ENCODE peak calls at places on chromosomes 1 and 21, in ten cellular contexts. I is stimulated activated CD8-positive, alpha-beta memory T cell treated with anti-CD3 and anti-CD28 coated beads, Interleukin-2, amount 100 ng/mL, for 1 hour; H is activated CD8-positive, alpha-beta memory T cell treated with anti-CD3 and anti-CD28 coated beads for 1 hour; Z is neuronal stem cell; U is brain microvascular endothelial cell; G is ovary; Q is HT1080; P is HCT116; X is heart right ventricle; L is left colon. N is an unnamed sample.

GRCh38 chr1:79744746-79745145 is 738.2 kb upstream of the ADGRL4 start:
- DNase-seq in I (no peak), H (no peak), Z (no peak), U (no peak), G (no peak), Q (no peak), P (no peak), X (no peak), L (no peak), N (no peak)

GRCh38 chr1:74388855-74389254 is 123.6 kb downstream of the LRRC53 start:
- DNase-seq in I (no peak), H (no peak), Z (no peak), U (no peak), G (no peak), Q (no peak), P (no peak), X (no peak), L (no peak), N (no peak)

GRCh38 chr1:20153000-20153418 is 13.9 kb downstream of the PLA2G2F start:
- DNase-seq in I (no peak), H (no peak), Z (no peak), U (no peak), G (no peak), Q (no peak), P (no peak), X (peak), L (peak), N (no peak)

GRCh38 chr1:39795651-39796050 is 7.0 kb upstream of the BMP8B start:
- DNase-seq in I (no peak), H (no peak), Z (no peak), U (no peak), G (no peak), Q (no peak), P (no peak), X (no peak), L (no peak), N (no peak)

GRCh38 chr1:29664711-29665110 is 428.4 kb downstream of the PTPRU start:
- DNase-seq in I (no peak), H (no peak), Z (no peak), U (no peak), G (no peak), Q (no peak), P (no peak), X (no peak), L (no peak), N (no peak)

GRCh38 chr1:217569021-217569420 is 61.9 kb downstream of the GPATCH2 start:
- DNase-seq in I (no peak), H (no peak), Z (no peak), U (no peak), G (no peak), Q (no peak), P (no peak), X (no peak), L (no peak), N (no peak)

GRCh38 chr21:36422279-36423098 is 37.3 kb downstream of the CHAF1B start:
- DNase-seq in I (no peak), H (no peak), Z (peak), U (peak), G (no peak), Q (peak), P (peak), X (peak), L (peak), N (no peak)

GRCh38 chr1:77370588-77371306 is 88.9 kb downstream of the AK5 start:
- DNase-seq in I (no peak), H (no peak), Z (no peak), U (peak), G (no peak), Q (peak), P (no peak), X (no peak), L (no peak), N (no peak)

GRCh38 chr1:82388679-82389078 is 587.9 kb downstream of the ADGRL2 start:
- DNase-seq in I (no peak), H (no peak), Z (no peak), U (peak), G (no peak), Q (peak), P (no peak), X (no peak), L (no peak), N (no peak)

GRCh38 chr1:43274125-43274803 is 4.5 kb downstream of the TMEM125 start:
- DNase-seq in I (no peak), H (no peak), Z (no peak), U (peak), G (peak), Q (peak), P (no peak), X (peak), L (no peak), N (no peak)

GRCh38 chr1:78651247-78651646 is 1.6 kb downstream of the IFI44 start:
- DNase-seq in I (no peak), H (no peak), Z (no peak), U (peak), G (no peak), Q (no peak), P (no peak), X (no peak), L (no peak), N (no peak)

GRCh38 chr1:49556676-49557234 is 467.0 kb downstream of the AGBL4 start:
- DNase-seq in I (no peak), H (no peak), Z (no peak), U (no peak), G (no peak), Q (no peak), P (no peak), X (no peak), L (no peak), N (no peak)

GRCh38 chr1:225004396-225004795 is 74.9 kb downstream of the DNAH14 start:
- DNase-seq in I (no peak), H (no peak), Z (no peak), U (no peak), G (no peak), Q (no peak), P (no peak), X (no peak), L (no peak), N (no peak)

GRCh38 chr1:1371741-1372711 is 3.0 kb downstream of the AURKAIP1 start:
- DNase-seq in I (peak), H (peak), Z (no peak), U (no peak), G (peak), Q (peak), P (no peak), X (no peak), L (peak), N (no peak)

GRCh38 chr21:29676395-29676794 is 263.4 kb downstream of the GRIK1 start:
- DNase-seq in I (no peak), H (no peak), Z (no peak), U (no peak), G (no peak), Q (no peak), P (no peak), X (no peak), L (no peak), N (no peak)

GRCh38 chr1:19096036-19096833 is 113.8 kb downstream of the UBR4 start:
- DNase-seq in I (no peak), H (no peak), Z (peak), U (no peak), G (no peak), Q (no peak), P (peak), X (peak), L (no peak), N (no peak)

GRCh38 chr1:87334351-87335174 is 5.9 kb downstream of the LMO4 start:
- DNase-seq in I (no peak), H (no peak), Z (peak), U (no peak), G (no peak), Q (no peak), P (no peak), X (no peak), L (peak), N (no peak)

GRCh38 chr1:169204184-169204583 is 97.7 kb downstream of the ATP1B1 start:
- DNase-seq in I (no peak), H (no peak), Z (no peak), U (no peak), G (no peak), Q (no peak), P (no peak), X (no peak), L (no peak), N (no peak)

GRCh38 chr1:115299266-115299665 is 38.8 kb downstream of the NGF start:
- DNase-seq in I (no peak), H (no peak), Z (no peak), U (no peak), G (no peak), Q (peak), P (no peak), X (no peak), L (no peak), N (no peak)

N was measured in cortex of kidney.